ENCODE peak calls at places on chromosome 5, in six cellular contexts. One of them, this sample, is unnamed.
A peak's percentile ranks its signal among the peaks of the same experiment; 100 is the strongest.

GRCh38 chr5:107885601-107886000 is 214.9 kb upstream of the EFNA5 start:
- DNase-seq in H9: no peak
- DNase-seq in neural progenitor cell: no peak
- DNase-seq in H1: no peak
- DNase-seq in IMR-90: no peak
- DNase-seq in MM.1S: no peak
- DNase-seq in this sample: no peak

GRCh38 chr5:120779674-120780073 is 315.6 kb downstream of the PRR16 start:
- DNase-seq in H9: no peak
- DNase-seq in neural progenitor cell: no peak
- DNase-seq in H1: no peak
- DNase-seq in IMR-90: peak; percentile 45
- DNase-seq in MM.1S: no peak
- DNase-seq in this sample: no peak

GRCh38 chr5:33936004-33936380 is 194 bp upstream of the RXFP3 start:
- DNase-seq in H9: peak; percentile 82
- DNase-seq in neural progenitor cell: peak; percentile 91
- DNase-seq in H1: no peak
- DNase-seq in IMR-90: peak; percentile 54
- DNase-seq in MM.1S: peak; percentile 21
- DNase-seq in this sample: peak; percentile 95

GRCh38 chr5:126501448-126501847 is 78.2 kb downstream of the GRAMD2B start:
- DNase-seq in H9: no peak
- DNase-seq in neural progenitor cell: no peak
- DNase-seq in H1: no peak
- DNase-seq in IMR-90: no peak
- DNase-seq in MM.1S: no peak
- DNase-seq in this sample: no peak

GRCh38 chr5:38420691-38421395 is 135.6 kb downstream of the LIFR start:
- DNase-seq in H9: peak; percentile 56
- DNase-seq in neural progenitor cell: peak; percentile 61
- DNase-seq in H1: no peak
- DNase-seq in IMR-90: peak; percentile 69
- DNase-seq in MM.1S: peak; percentile 59
- DNase-seq in this sample: peak; percentile 86

GRCh38 chr5:675111-675875 is 17.9 kb downstream of the TPPP start:
- DNase-seq in H9: peak; percentile 24
- DNase-seq in neural progenitor cell: no peak
- DNase-seq in H1: no peak
- DNase-seq in IMR-90: no peak
- DNase-seq in MM.1S: no peak
- DNase-seq in this sample: no peak

GRCh38 chr5:56229106-56229505 is 4.0 kb downstream of the ANKRD55 start:
- DNase-seq in H9: no peak
- DNase-seq in neural progenitor cell: peak; percentile 19
- DNase-seq in H1: no peak
- DNase-seq in IMR-90: no peak
- DNase-seq in MM.1S: no peak
- DNase-seq in this sample: no peak

GRCh38 chr5:103271570-103272289 is 13.2 kb downstream of the MACIR start:
- DNase-seq in H9: no peak
- DNase-seq in neural progenitor cell: no peak
- DNase-seq in H1: no peak
- DNase-seq in IMR-90: peak; percentile 11
- DNase-seq in MM.1S: peak; percentile 39
- DNase-seq in this sample: no peak

GRCh38 chr5:127233590-127233989 is 57.0 kb upstream of the MEGF10 start:
- DNase-seq in H9: no peak
- DNase-seq in neural progenitor cell: no peak
- DNase-seq in H1: no peak
- DNase-seq in IMR-90: no peak
- DNase-seq in MM.1S: no peak
- DNase-seq in this sample: no peak

GRCh38 chr5:6359941-6360683 is 18.2 kb downstream of the MED10 start:
- DNase-seq in H9: peak; percentile 72
- DNase-seq in neural progenitor cell: no peak
- DNase-seq in H1: no peak
- DNase-seq in IMR-90: no peak
- DNase-seq in MM.1S: no peak
- DNase-seq in this sample: peak; percentile 72

GRCh38 chr5:173472164-173472563 is 143.9 kb upstream of the STC2 start:
- DNase-seq in H9: no peak
- DNase-seq in neural progenitor cell: no peak
- DNase-seq in H1: no peak
- DNase-seq in IMR-90: peak; percentile 99
- DNase-seq in MM.1S: no peak
- DNase-seq in this sample: peak; percentile 51

GRCh38 chr5:146441896-146442295 is 5.2 kb upstream of the TCERG1 start:
- DNase-seq in H9: no peak
- DNase-seq in neural progenitor cell: no peak
- DNase-seq in H1: no peak
- DNase-seq in IMR-90: peak; percentile 36
- DNase-seq in MM.1S: no peak
- DNase-seq in this sample: no peak

GRCh38 chr5:34721359-34721758 is 65.2 kb downstream of the RAI14 start:
- DNase-seq in H9: no peak
- DNase-seq in neural progenitor cell: no peak
- DNase-seq in H1: no peak
- DNase-seq in IMR-90: peak; percentile 40
- DNase-seq in MM.1S: no peak
- DNase-seq in this sample: no peak

GRCh38 chr5:111775224-111775623 is 18.2 kb upstream of the NREP start:
- DNase-seq in H9: no peak
- DNase-seq in neural progenitor cell: no peak
- DNase-seq in H1: no peak
- DNase-seq in IMR-90: peak; percentile 64
- DNase-seq in MM.1S: no peak
- DNase-seq in this sample: no peak

GRCh38 chr5:10401499-10401898 is 40.2 kb upstream of the ROPN1L start:
- DNase-seq in H9: no peak
- DNase-seq in neural progenitor cell: no peak
- DNase-seq in H1: no peak
- DNase-seq in IMR-90: no peak
- DNase-seq in MM.1S: peak; percentile 39
- DNase-seq in this sample: no peak

GRCh38 chr5:3190433-3190832 is 405.2 kb upstream of the IRX1 start:
- DNase-seq in H9: no peak
- DNase-seq in neural progenitor cell: no peak
- DNase-seq in H1: no peak
- DNase-seq in IMR-90: no peak
- DNase-seq in MM.1S: no peak
- DNase-seq in this sample: no peak

DNA sequence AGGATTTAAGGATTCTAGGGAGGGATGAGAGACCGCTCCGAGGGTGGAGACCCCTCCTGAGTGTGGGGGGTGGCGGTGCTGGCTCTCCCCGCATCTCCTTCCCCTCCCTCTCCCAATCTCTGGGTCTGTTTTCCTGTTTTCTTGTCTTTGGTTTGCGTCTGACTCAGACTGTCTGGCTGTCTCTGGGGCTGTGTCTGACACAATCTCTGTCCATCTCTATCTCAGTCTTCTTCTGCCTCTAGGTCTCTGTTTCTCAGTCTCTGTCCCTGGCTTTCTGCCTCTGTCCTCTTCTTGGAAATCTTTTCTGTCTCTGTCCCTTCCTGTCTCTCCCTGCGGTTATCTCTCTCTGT is 196 bp upstream of the GRM6 start:
- DNase-seq in H9: no peak
- DNase-seq in neural progenitor cell: no peak
- DNase-seq in H1: no peak
- DNase-seq in IMR-90: no peak
- DNase-seq in MM.1S: no peak
- DNase-seq in this sample: no peak
- H3K9ac ChIP-seq in H9: no peak overlapping the region
- H3K9ac ChIP-seq in neural progenitor cell: no peak overlapping the region
- H3K9ac ChIP-seq in H1: no peak overlapping the region
- H3K9ac ChIP-seq in IMR-90: no peak overlapping the region
- H3K9ac ChIP-seq in MM.1S: no peak overlapping the region
- H3K9ac ChIP-seq in this sample: no peak overlapping the region

GRCh38 chr5:143113461-143113860 is 290.0 kb downstream of the NR3C1 start:
- DNase-seq in H9: no peak
- DNase-seq in neural progenitor cell: no peak
- DNase-seq in H1: no peak
- DNase-seq in IMR-90: no peak
- DNase-seq in MM.1S: no peak
- DNase-seq in this sample: no peak
- H3K9ac ChIP-seq in H9: no peak overlapping the region
- H3K9ac ChIP-seq in neural progenitor cell: no peak overlapping the region
- H3K9ac ChIP-seq in H1: no peak overlapping the region
- H3K9ac ChIP-seq in IMR-90: no peak overlapping the region
- H3K9ac ChIP-seq in MM.1S: no peak overlapping the region
- H3K9ac ChIP-seq in this sample: no peak overlapping the region

GRCh38 chr5:82639393-82640144 is 361.4 kb upstream of the RPS23 start:
- DNase-seq in H9: no peak
- DNase-seq in neural progenitor cell: no peak
- DNase-seq in H1: no peak
- DNase-seq in IMR-90: peak; percentile 10
- DNase-seq in MM.1S: peak; percentile 73
- DNase-seq in this sample: no peak

GRCh38 chr5:82640901-82641300 is 362.7 kb upstream of the RPS23 start:
- DNase-seq in H9: no peak
- DNase-seq in neural progenitor cell: no peak
- DNase-seq in H1: no peak
- DNase-seq in IMR-90: no peak
- DNase-seq in MM.1S: no peak
- DNase-seq in this sample: no peak

GRCh38 chr5:82641362-82641988 is 363.3 kb upstream of the RPS23 start:
- DNase-seq in H9: no peak
- DNase-seq in neural progenitor cell: peak; percentile 67
- DNase-seq in H1: no peak
- DNase-seq in IMR-90: peak; percentile 81
- DNase-seq in MM.1S: peak; percentile 77
- DNase-seq in this sample: peak; percentile 54

GRCh38 chr5:82635561-82636288 is 357.6 kb upstream of the RPS23 start:
- DNase-seq in H9: no peak
- DNase-seq in neural progenitor cell: no peak
- DNase-seq in H1: no peak
- DNase-seq in IMR-90: peak; percentile 86
- DNase-seq in MM.1S: no peak
- DNase-seq in this sample: no peak
- H3K9ac ChIP-seq in H9: no peak overlapping the region
- H3K9ac ChIP-seq in neural progenitor cell: no peak overlapping the region
- H3K9ac ChIP-seq in H1: no peak overlapping the region
- H3K9ac ChIP-seq in IMR-90: no peak overlapping the region
- H3K9ac ChIP-seq in MM.1S: no peak overlapping the region
- H3K9ac ChIP-seq in this sample: no peak overlapping the region

GRCh38 chr5:151663617-151664322 is 22.9 kb downstream of the SPARC start:
- DNase-seq in H9: no peak
- DNase-seq in neural progenitor cell: no peak
- DNase-seq in H1: no peak
- DNase-seq in IMR-90: no peak
- DNase-seq in MM.1S: no peak
- DNase-seq in this sample: no peak
- H3K9ac ChIP-seq in H9: no peak overlapping the region
- H3K9ac ChIP-seq in neural progenitor cell: no peak overlapping the region
- H3K9ac ChIP-seq in H1: no peak overlapping the region
- H3K9ac ChIP-seq in IMR-90: peak overlapping the region; percentile 20
- H3K9ac ChIP-seq in MM.1S: no peak overlapping the region
- H3K9ac ChIP-seq in this sample: no peak overlapping the region

GRCh38 chr5:60540855-60541805 is 158.8 kb downstream of the DEPDC1B start:
- DNase-seq in H9: no peak
- DNase-seq in neural progenitor cell: peak; percentile 13
- DNase-seq in H1: no peak
- DNase-seq in IMR-90: peak; percentile 53
- DNase-seq in MM.1S: no peak
- DNase-seq in this sample: peak; percentile 57
- H3K9ac ChIP-seq in H9: no peak overlapping the region
- H3K9ac ChIP-seq in neural progenitor cell: no peak overlapping the region
- H3K9ac ChIP-seq in H1: no peak overlapping the region
- H3K9ac ChIP-seq in IMR-90: no peak overlapping the region
- H3K9ac ChIP-seq in MM.1S: no peak overlapping the region
- H3K9ac ChIP-seq in this sample: no peak overlapping the region

DNA sequence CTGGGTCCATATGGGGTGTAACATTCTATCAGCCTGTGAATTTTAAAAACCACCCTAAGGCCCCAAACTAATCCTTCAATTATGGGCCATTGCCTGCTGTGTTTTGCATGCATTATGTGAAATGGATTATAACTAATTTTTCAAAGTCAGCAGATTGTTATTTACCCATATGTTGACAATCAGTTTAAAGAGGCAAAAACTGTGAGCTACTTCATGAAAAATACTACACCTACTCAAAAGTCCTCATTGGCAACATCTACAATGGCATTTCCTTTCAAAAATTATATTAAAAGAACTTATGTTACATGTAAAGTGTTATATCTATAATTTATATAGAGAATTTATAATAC is 49.0 kb upstream of the KIF2A start:
- DNase-seq in H9: no peak
- DNase-seq in neural progenitor cell: no peak
- DNase-seq in H1: no peak
- DNase-seq in IMR-90: no peak
- DNase-seq in MM.1S: no peak
- DNase-seq in this sample: no peak
- H3K9ac ChIP-seq in H9: no peak overlapping the region
- H3K9ac ChIP-seq in neural progenitor cell: no peak overlapping the region
- H3K9ac ChIP-seq in H1: no peak overlapping the region
- H3K9ac ChIP-seq in IMR-90: no peak overlapping the region
- H3K9ac ChIP-seq in MM.1S: no peak overlapping the region
- H3K9ac ChIP-seq in this sample: no peak overlapping the region

GRCh38 chr5:75236322-75237316 is at the start of gene ANKRD31:
- DNase-seq in H9: peak; percentile 76
- DNase-seq in neural progenitor cell: peak; percentile 92
- DNase-seq in H1: no peak
- DNase-seq in IMR-90: peak; percentile 66
- DNase-seq in MM.1S: peak; percentile 90
- DNase-seq in this sample: peak; percentile 91
- H3K9ac ChIP-seq in H9: peak within 1 kb of the TSS; percentile 42
- H3K9ac ChIP-seq in neural progenitor cell: no peak within 1 kb of the TSS
- H3K9ac ChIP-seq in H1: peak within 1 kb of the TSS; percentile 48
- H3K9ac ChIP-seq in IMR-90: peak within 1 kb of the TSS; percentile 82
- H3K9ac ChIP-seq in MM.1S: peak within 1 kb of the TSS; percentile 71
- H3K9ac ChIP-seq in this sample: no peak within 1 kb of the TSS

DNA sequence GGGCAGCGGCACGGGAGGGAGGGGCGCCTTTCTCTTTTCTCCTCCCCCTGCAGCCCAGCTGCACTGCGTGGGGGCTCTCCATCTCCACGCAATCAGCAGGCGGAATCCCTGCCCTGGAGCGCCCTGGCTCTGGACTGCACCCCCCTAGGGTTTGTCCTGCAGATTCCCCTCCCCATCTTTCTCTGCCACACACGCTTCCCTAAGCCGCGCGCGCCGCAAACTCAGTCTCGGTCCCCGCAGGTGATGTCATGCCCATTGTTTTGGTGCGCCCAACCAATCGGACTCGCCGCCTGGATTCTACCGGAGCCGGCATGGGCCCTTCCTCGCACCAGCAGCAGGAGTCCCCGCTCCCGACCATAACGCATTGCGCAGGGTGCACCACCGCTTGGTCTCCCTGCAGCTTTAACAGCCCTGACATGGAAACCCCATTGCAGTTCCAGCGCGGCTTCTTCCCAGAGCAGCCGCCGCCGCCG is at the start of gene KCNN2:
- DNase-seq in H9: peak; percentile 97
- DNase-seq in neural progenitor cell: peak; percentile 93
- DNase-seq in H1: peak; percentile 87
- DNase-seq in IMR-90: peak; percentile 92
- DNase-seq in MM.1S: peak; percentile 94
- DNase-seq in this sample: peak; percentile 97
- H3K9ac ChIP-seq in H9: peak within 1 kb of the TSS; percentile 71
- H3K9ac ChIP-seq in neural progenitor cell: peak within 1 kb of the TSS; percentile 50
- H3K9ac ChIP-seq in H1: peak within 1 kb of the TSS; percentile 77
- H3K9ac ChIP-seq in IMR-90: peak within 1 kb of the TSS; percentile 6
- H3K9ac ChIP-seq in MM.1S: peak within 1 kb of the TSS; percentile 62
- H3K9ac ChIP-seq in this sample: peak within 1 kb of the TSS; percentile 53